ENCODE peak calls at places on chromosomes 7 and 10, in four cellular contexts. N is HCT116, L is K562, V is HepG2. Z is an unnamed sample.

GRCh38 chr10:49441488-49442476 is 45.9 kb upstream of the DRGX start:
- DNase-seq in L (no peak), N (no peak), V (no peak), Z (no peak)

GRCh38 chr7:151632750-151633515 is 113.2 kb upstream of the RHEB start:
- DNase-seq in N (no peak), L (no peak), V (no peak), Z (no peak)

GRCh38 chr10:110923856-110924493 is 4.6 kb downstream of the SHOC2 start:
- DNase-seq in N (no peak), V (peak; percentile 67), L (no peak), Z (no peak)

GRCh38 chr10:43049081-43049551 is 27.8 kb upstream of the RET start:
- DNase-seq in V (no peak), L (no peak), N (no peak), Z (no peak)

GRCh38 chr10:18659784-18660561 is 742 bp downstream of the ARL5B start:
- DNase-seq in L (peak; percentile 21), V (peak; percentile 27), N (no peak), Z (no peak)

GRCh38 chr10:29189272-29189671 is 99.6 kb upstream of the LYZL1 start:
- DNase-seq in V (no peak), L (no peak), N (no peak), Z (no peak)

GRCh38 chr7:119572132-119572531 is 700.8 kb upstream of the KCND2 start:
- DNase-seq in N (no peak), V (no peak), L (no peak), Z (no peak)

GRCh38 chr7:101538596-101539459 is 90.3 kb downstream of the MYL10 start:
- DNase-seq in V (peak; percentile 34), N (peak; percentile 28), L (peak; percentile 92), Z (no peak)

GRCh38 chr7:77866791-77867190 is 68.2 kb downstream of the PHTF2 start:
- DNase-seq in L (no peak), N (no peak), V (peak; percentile 60), Z (peak; percentile 66)

DNA sequence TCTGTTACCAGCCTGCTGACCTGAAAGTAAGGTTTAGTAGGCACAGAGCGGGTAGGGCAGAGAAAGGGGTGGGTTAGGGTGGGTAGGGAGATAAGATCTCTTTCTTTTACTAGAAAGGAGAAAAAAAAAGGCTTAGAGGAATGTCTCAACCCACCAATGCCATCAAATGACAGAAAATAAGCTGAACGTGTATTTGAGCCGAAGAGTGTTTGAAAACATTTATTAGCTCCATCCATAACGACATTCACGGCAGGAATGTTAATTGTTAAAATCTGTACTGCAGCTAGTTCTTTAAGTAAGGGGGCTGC is 63.8 kb upstream of the ARID5B start:
- DNase-seq in L (no peak), V (peak; percentile 63), N (no peak), Z (no peak)
- TF ChIP-seq TCF7L2 in L (no peak), V (no peak), N (no peak), Z (no peak)

GRCh38 chr10:104735469-104735868 is 94.4 kb downstream of the SORCS3 start:
- DNase-seq in L (no peak), N (no peak), V (no peak), Z (no peak)

GRCh38 chr10:104734408-104734807 is 93.3 kb downstream of the SORCS3 start:
- DNase-seq in L (no peak), N (no peak), V (no peak), Z (no peak)

GRCh38 chr10:104735036-104735435 is 93.9 kb downstream of the SORCS3 start:
- DNase-seq in N (no peak), V (no peak), L (no peak), Z (no peak)

GRCh38 chr10:104736006-104736405 is 94.9 kb downstream of the SORCS3 start:
- DNase-seq in N (no peak), V (no peak), L (no peak), Z (no peak)

GRCh38 chr10:104732222-104732621 is 91.1 kb downstream of the SORCS3 start:
- DNase-seq in L (no peak), V (no peak), N (no peak), Z (no peak)
- TF ChIP-seq POLR2AphosphoS5 in L (no peak), V (no peak), N (no peak), Z (no peak)

DNA sequence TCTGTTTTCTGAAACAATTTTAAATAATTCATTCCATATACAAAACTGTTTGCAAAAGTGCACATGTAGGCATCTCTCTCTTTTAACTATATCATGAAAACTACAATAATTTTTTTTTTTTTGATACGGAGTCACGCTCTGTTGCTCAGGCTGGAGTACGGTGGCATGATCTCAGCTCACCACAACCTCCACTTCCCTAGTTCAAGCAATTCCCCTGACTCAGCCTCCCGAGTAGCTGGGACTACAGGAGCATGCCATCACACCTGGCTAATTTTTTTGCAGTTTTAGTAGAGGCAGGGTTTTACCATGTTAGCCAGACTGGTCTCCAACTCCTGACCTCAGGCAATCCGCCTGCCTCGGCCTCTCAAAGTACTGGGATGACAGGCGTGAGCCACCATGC is 44.0 kb upstream of the SEMA3A start:
- DNase-seq in N (no peak), L (no peak), V (no peak), Z (no peak)
- TF ChIP-seq TCF7L2 in N (no peak), L (no peak), V (no peak), Z (no peak)

GRCh38 chr7:155372782-155373358 is 75.2 kb downstream of the INSIG1 start:
- DNase-seq in L (no peak), N (no peak), V (no peak), Z (no peak)
- TF ChIP-seq POLR2AphosphoS5 in L (no peak), N (no peak), V (no peak), Z (no peak)

DNA sequence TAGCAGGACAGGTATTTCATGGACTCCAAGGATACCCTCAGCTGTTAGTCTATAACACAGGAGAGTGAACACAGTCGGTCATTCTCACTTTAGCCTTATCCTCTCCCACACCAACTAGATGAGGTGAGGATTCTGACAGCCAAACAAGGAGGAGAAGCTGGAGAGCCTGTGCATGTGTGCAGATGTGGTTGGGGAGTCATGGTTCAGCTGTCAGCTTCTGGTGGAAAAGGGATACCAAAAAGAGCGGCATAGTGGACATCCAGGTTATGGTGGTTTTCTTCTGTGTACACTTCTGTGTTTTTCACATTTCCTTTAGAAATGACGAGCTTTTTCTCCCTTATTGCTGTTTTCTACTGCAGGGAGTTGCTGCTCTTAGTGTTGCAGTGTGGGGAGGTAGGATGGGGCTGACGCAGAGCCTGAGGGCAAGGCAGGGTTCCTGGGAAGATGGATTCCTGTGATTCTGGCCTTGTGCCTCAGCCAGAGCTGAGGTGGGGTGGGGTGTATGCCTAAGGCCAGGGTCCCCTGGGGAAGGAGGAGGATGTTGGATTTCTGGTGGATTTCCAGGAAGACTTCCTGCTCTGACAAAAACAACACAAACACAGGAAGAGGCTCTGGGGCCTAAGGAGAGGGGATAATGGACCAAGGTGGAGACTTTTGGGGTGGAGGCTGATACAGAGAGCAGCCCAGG is 26.5 kb downstream of the PLAU start:
- DNase-seq in L (no peak), N (no peak), V (no peak), Z (no peak)
- TF ChIP-seq TCF7L2 in L (no peak), N (no peak), V (no peak), Z (no peak)

GRCh38 chr10:124130198-124130597 is 36.8 kb upstream of the CHST15 start:
- DNase-seq in L (no peak), N (no peak), V (no peak), Z (no peak)

GRCh38 chr10:124127563-124127962 is 34.2 kb upstream of the CHST15 start:
- DNase-seq in N (no peak), V (no peak), L (no peak), Z (no peak)

GRCh38 chr10:124127965-124128810 is 34.8 kb upstream of the CHST15 start:
- DNase-seq in N (no peak), V (no peak), L (no peak), Z (no peak)

GRCh38 chr10:124129471-124129870 is 36.1 kb upstream of the CHST15 start:
- DNase-seq in N (no peak), L (no peak), V (no peak), Z (no peak)

GRCh38 chr10:124128811-124129145 is 35.4 kb upstream of the CHST15 start:
- DNase-seq in N (no peak), V (no peak), L (no peak), Z (no peak)
- TF ChIP-seq POLR2AphosphoS5 in N (no peak), V (no peak), L (no peak), Z (no peak)

GRCh38 chr7:27680610-27681009 is 17.9 kb upstream of the HIBADH start:
- DNase-seq in V (no peak), L (no peak), N (no peak), Z (no peak)

GRCh38 chr7:27678617-27679260 is 16.1 kb upstream of the HIBADH start:
- DNase-seq in L (no peak), V (peak; percentile 66), N (no peak), Z (no peak)

GRCh38 chr7:27677912-27678612 is 15.4 kb upstream of the HIBADH start:
- DNase-seq in L (peak; percentile 19), V (peak; percentile 83), N (peak; percentile 87), Z (peak; percentile 85)
- TF ChIP-seq TCF7L2 in L (no peak), V (no peak), N (no peak), Z (no peak)